ENCODE peak calls at places on chromosomes 2 and 18, in eight cellular contexts. J, C, T, O, Y, N, E and D are unnamed samples.

GRCh38 chr2:173963817-173964564 is 1.2 kb downstream of the SP3 start:
- DNase-seq in J (peak), C (peak), T (peak), O (peak), Y (peak), N (peak), E (peak), D (peak)

GRCh38 chr2:38260469-38260868 is 116.6 kb downstream of the ATL2 start:
- DNase-seq in J (no peak), C (no peak), T (peak), O (no peak), Y (no peak), N (peak), E (no peak), D (no peak)

GRCh38 chr18:73511751-73512525 is 635.7 kb downstream of the FBXO15 start:
- DNase-seq in J (peak), C (no peak), T (no peak), O (no peak), Y (no peak), N (no peak), E (no peak), D (no peak)

GRCh38 chr2:105144128-105144940 is 97.2 kb upstream of the GPR45 start:
- DNase-seq in J (no peak), C (no peak), T (no peak), O (no peak), Y (no peak), N (no peak), E (no peak), D (no peak)

GRCh38 chr18:56927795-56928194 is 219.1 kb upstream of the BOD1L2 start:
- DNase-seq in J (no peak), C (no peak), T (no peak), O (no peak), Y (no peak), N (no peak), E (no peak), D (no peak)

GRCh38 chr2:10507106-10507505 is 59.0 kb upstream of the ODC1 start:
- DNase-seq in J (no peak), C (no peak), T (no peak), O (no peak), Y (no peak), N (no peak), E (no peak), D (no peak)

GRCh38 chr2:42142476-42143184 is 26.5 kb upstream of the EML4 start:
- DNase-seq in J (peak), C (peak), T (no peak), O (no peak), Y (peak), N (no peak), E (no peak), D (no peak)

GRCh38 chr18:9429662-9429993 is 45.7 kb upstream of the RALBP1 start:
- DNase-seq in J (peak), C (no peak), T (no peak), O (no peak), Y (no peak), N (no peak), E (no peak), D (no peak)

GRCh38 chr18:9690418-9691178 is 17.5 kb upstream of the RAB31 start:
- DNase-seq in J (peak), C (no peak), T (no peak), O (no peak), Y (no peak), N (no peak), E (no peak), D (no peak)

GRCh38 chr2:8030694-8031303 is 651.1 kb upstream of the ID2 start:
- DNase-seq in J (peak), C (no peak), T (no peak), O (no peak), Y (no peak), N (no peak), E (no peak), D (no peak)

GRCh38 chr2:236607471-236608307 is 38.1 kb downstream of the ACKR3 start:
- DNase-seq in J (peak), C (peak), T (peak), O (no peak), Y (no peak), N (no peak), E (no peak), D (peak)

GRCh38 chr2:240644171-240644651 is 18.9 kb downstream of the GPR35 start:
- DNase-seq in J (no peak), C (no peak), T (no peak), O (no peak), Y (no peak), N (no peak), E (no peak), D (peak)

GRCh38 chr2:102066554-102066953 is 74.8 kb downstream of the IL1R2 start:
- DNase-seq in J (no peak), C (no peak), T (no peak), O (no peak), Y (no peak), N (no peak), E (no peak), D (no peak)

GRCh38 chr2:102063948-102064678 is 72.4 kb downstream of the IL1R2 start:
- DNase-seq in J (peak), C (peak), T (peak), O (peak), Y (peak), N (no peak), E (no peak), D (peak)

GRCh38 chr2:102063360-102063947 is 71.7 kb downstream of the IL1R2 start:
- DNase-seq in J (peak), C (no peak), T (peak), O (no peak), Y (no peak), N (no peak), E (no peak), D (no peak)

GRCh38 chr2:102065675-102066252 is 74.0 kb downstream of the IL1R2 start:
- DNase-seq in J (peak), C (peak), T (peak), O (peak), Y (peak), N (no peak), E (no peak), D (no peak)

GRCh38 chr2:102064679-102065674 is 73.2 kb downstream of the IL1R2 start:
- DNase-seq in J (peak), C (peak), T (peak), O (no peak), Y (peak), N (no peak), E (no peak), D (peak)
- TF ChIP-seq RAD21 in J (no peak), C (no peak), T (no peak), O (no peak), Y (no peak), N (no peak), E (no peak), D (no peak)

DNA sequence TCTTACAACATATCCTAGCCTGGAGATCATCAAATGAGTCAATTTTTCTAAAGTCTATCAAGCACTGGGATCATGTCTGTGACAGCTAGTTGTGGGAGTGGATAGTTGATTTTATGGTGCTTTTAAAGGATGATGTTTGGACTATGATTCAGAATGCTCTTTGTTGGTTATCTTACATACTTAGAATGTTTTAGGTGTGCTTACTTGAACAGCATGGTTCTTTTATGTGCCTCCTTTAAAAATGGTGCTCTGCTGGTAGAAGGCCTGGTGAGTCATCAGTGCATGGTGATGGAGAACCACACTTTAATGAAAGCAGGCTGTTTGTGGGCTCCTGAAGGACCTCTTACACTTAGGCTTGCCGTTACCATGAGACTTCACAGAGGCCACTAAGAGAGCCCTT is 682.7 kb upstream of the FANCL start:
- DNase-seq in J (peak), C (peak), T (no peak), O (no peak), Y (no peak), N (no peak), E (no peak), D (no peak)
- TF ChIP-seq RAD21 in J (no peak), C (no peak), T (no peak), O (no peak), Y (no peak), N (no peak), E (no peak), D (no peak)

DNA sequence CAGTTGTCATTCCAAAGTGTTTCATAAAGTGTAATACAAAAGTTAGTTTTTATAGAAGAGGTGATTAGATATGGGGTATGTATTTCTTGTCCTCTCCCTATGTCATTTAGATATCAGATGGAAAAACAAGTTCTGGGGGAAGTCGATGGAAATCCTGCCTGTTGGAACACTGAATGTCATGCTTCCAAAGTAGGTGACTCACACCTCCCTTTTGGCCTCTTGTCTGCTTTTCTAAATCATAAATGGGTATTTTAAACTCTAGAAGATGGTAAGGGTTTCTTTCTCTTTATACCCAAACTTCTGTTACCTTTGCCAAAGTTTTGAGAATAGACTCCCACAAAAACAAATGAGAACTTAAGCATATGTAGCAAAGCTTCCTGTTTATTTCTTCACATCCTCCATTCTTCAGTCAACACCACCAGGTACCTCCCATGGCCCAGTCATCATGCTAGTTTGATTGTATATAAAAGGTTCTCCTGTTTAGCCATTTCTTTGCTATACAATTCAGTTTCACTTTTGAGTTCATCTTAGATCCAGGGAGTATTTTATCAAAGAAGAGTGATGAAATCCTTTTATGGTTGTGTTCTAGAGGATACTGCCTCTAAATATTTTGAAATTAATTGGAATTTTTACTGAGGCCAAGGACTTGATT is 63.9 kb downstream of the PRKRA start:
- DNase-seq in J (peak), C (no peak), T (no peak), O (no peak), Y (no peak), N (no peak), E (no peak), D (no peak)
- TF ChIP-seq RAD21 in J (no peak), C (no peak), T (no peak), O (no peak), Y (no peak), N (no peak), E (no peak), D (no peak)

GRCh38 chr2:65620026-65620425 is 187.6 kb upstream of the SPRED2 start:
- DNase-seq in J (no peak), C (no peak), T (no peak), O (no peak), Y (no peak), N (no peak), E (no peak), D (no peak)
- TF ChIP-seq RAD21 in J (no peak), C (no peak), T (no peak), O (no peak), Y (no peak), N (no peak), E (no peak), D (no peak)

DNA sequence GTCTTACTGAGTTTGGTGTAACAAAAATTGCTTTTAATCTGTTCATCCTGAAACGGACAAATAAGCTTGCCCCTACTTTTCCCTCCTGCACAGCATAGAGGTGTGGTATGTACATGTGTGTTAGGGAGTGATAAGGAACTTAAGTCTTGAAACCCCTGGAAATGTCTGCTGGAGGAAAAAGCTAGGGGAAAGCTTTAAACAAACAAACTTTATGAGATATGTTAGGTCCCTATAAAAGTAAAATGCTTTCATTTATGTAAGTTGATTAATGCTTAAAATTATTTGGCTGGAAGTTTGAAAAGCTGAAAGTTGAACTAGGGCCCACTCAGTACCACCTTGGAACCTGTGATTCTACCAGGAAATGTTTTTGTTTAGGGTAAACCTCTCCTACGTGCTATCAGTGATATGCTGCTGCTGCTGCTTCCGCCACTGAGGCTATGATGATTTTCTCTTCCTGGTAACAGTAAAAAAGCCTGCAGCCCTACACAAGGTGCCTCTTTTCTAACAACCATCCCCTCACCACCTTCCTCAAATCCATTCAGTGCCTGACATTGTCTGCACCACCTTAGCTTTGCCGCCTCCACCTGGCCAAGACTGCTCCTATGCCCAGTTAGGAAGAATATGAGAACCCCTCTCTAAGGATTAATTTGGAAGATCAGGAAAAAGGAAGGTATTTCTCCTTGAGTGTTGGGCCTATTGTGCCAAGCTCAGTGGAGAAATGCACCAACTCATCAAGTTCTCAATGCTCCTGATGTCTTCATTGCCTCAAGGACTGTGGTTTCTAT is 2.5 kb upstream of the YES1 start:
- DNase-seq in J (no peak), C (no peak), T (peak), O (no peak), Y (no peak), N (no peak), E (no peak), D (no peak)
- TF ChIP-seq RAD21 in J (no peak), C (no peak), T (peak), O (peak), Y (no peak), N (no peak), E (peak), D (no peak)

GRCh38 chr2:129301431-129301913 is 678.0 kb upstream of the RAB6C start:
- DNase-seq in J (no peak), C (no peak), T (no peak), O (no peak), Y (no peak), N (no peak), E (no peak), D (no peak)

GRCh38 chr2:129297430-129297829 is 682.0 kb upstream of the RAB6C start:
- DNase-seq in J (no peak), C (no peak), T (peak), O (no peak), Y (no peak), N (no peak), E (no peak), D (no peak)

GRCh38 chr2:129300456-129300855 is 679.0 kb upstream of the RAB6C start:
- DNase-seq in J (no peak), C (no peak), T (no peak), O (no peak), Y (no peak), N (no peak), E (no peak), D (no peak)

GRCh38 chr2:129299756-129300155 is 679.7 kb upstream of the RAB6C start:
- DNase-seq in J (no peak), C (no peak), T (no peak), O (no peak), Y (no peak), N (no peak), E (no peak), D (no peak)

DNA sequence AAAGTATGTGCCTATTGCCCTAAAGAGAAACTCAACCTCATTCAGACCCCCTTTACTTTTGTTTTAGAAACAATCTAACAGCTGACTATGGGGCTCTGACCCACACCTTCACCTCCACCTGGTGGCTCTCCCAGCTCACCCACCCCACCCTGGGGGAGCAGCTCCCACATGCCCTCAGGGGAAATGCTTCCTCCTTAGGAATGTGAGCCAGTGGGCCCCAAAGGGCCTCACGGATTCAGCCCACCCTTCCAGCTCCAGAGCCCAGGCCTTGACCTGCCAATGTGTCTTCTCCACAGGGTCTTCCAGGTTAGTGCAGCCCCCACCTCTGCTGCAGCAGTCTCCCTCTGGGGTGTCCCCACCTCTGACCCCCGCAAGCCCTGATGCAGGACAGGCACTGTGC is 680.1 kb upstream of the RAB6C start:
- DNase-seq in J (no peak), C (no peak), T (no peak), O (no peak), Y (no peak), N (no peak), E (no peak), D (no peak)
- TF ChIP-seq RAD21 in J (no peak), C (no peak), T (no peak), O (no peak), Y (no peak), N (no peak), E (no peak), D (no peak)

GRCh38 chr2:235030936-235031335 is 79.1 kb downstream of the SH3BP4 start:
- DNase-seq in J (no peak), C (no peak), T (no peak), O (no peak), Y (no peak), N (no peak), E (no peak), D (no peak)

GRCh38 chr2:235031686-235032373 is 80.0 kb downstream of the SH3BP4 start:
- DNase-seq in J (no peak), C (no peak), T (no peak), O (no peak), Y (no peak), N (no peak), E (no peak), D (no peak)

GRCh38 chr2:235032949-235033348 is 81.1 kb downstream of the SH3BP4 start:
- DNase-seq in J (no peak), C (no peak), T (no peak), O (no peak), Y (no peak), N (no peak), E (no peak), D (no peak)

GRCh38 chr2:235032466-235032865 is 80.6 kb downstream of the SH3BP4 start:
- DNase-seq in J (no peak), C (no peak), T (no peak), O (no peak), Y (no peak), N (no peak), E (no peak), D (no peak)

DNA sequence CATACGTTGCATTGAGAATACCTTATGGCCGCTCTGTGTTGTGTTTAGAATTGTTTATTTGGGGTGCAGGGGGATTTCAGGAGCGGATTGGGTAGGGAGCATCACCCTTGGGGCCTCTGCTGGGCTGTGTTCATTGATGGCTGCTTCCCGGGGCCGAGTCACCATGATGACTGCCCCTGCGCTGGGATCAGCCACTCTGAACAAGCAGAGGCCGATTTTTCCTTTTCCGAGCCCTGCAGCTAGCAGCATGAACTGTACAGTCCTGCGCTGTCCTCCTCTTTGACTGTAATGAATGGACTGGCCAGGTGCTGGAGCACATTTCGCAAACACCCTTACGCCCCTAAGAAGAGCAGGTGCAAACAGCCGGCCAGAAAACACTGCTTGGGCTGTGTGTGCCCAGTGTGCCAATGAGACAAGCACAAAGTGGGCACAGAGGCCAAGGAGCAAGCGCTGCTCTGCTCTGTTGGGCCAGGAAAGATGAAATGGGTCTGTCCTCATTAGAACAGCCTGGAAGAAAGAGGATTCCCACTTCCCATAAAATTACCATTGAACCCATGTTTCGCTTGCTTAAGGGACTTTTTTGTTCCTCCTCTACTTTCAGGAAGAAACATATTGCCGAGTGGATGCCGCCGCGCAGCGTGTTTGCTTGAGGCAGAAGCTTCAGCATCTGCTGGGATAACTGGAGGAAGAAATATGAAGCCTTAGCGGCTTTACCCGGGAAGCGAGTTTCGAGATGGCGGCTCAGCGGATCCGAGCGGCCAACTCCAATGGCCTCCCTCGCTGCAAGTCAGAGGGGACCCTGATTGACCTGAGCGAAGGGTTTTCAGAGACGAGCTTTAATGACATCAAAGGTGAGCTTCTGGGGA is 82.7 kb downstream of the SH3BP4 start:
- DNase-seq in J (no peak), C (no peak), T (no peak), O (no peak), Y (no peak), N (no peak), E (no peak), D (no peak)
- TF ChIP-seq RAD21 in J (no peak), C (no peak), T (no peak), O (no peak), Y (no peak), N (no peak), E (no peak), D (no peak)